ENCODE peak calls at places on chromosome 1, in four cellular contexts. U, Y, B and F are unnamed samples.

GRCh38 chr1:184583837-184584236 is 170.8 kb downstream of the EDEM3 start:
- DNase-seq in U (no peak), Y (no peak), B (no peak), F (no peak)

GRCh38 chr1:197440730-197441129 is 172.7 kb downstream of the CRB1 start:
- DNase-seq in U (no peak), Y (no peak), B (no peak), F (no peak)

GRCh38 chr1:236064674-236065508 is at the start of gene NID1:
- DNase-seq in U (no peak), Y (peak), B (peak), F (peak)

GRCh38 chr1:75522389-75522788 is 88.5 kb downstream of the SLC44A5 start:
- DNase-seq in U (peak), B (no peak), Y (no peak), F (no peak)

GRCh38 chr1:154410185-154410827 is 5.2 kb downstream of the IL6R start:
- DNase-seq in U (no peak), B (no peak), Y (no peak), F (no peak)

GRCh38 chr1:19505694-19506457 is 20.5 kb upstream of the CAPZB start:
- DNase-seq in U (no peak), Y (no peak), B (no peak), F (no peak)

GRCh38 chr1:96995351-96995750 is 273.8 kb downstream of the PTBP2 start:
- DNase-seq in U (no peak), B (no peak), Y (no peak), F (no peak)

GRCh38 chr1:47992720-47993119 is 4.5 kb downstream of the TRABD2B start:
- DNase-seq in Y (no peak), B (no peak), U (no peak), F (no peak)

GRCh38 chr1:110548381-110548780 is 29.4 kb upstream of the KCNA10 start:
- DNase-seq in B (peak), U (peak), Y (no peak), F (peak)

GRCh38 chr1:93420400-93420799 is 27.5 kb upstream of the FNBP1L start:
- DNase-seq in B (no peak), U (no peak), Y (no peak), F (no peak)

GRCh38 chr1:185068362-185068761 is 23.0 kb downstream of the RNF2 start:
- DNase-seq in Y (no peak), B (no peak), U (no peak), F (no peak)

GRCh38 chr1:94709891-94710581 is 110.1 kb upstream of the SLC44A3 start:
- DNase-seq in Y (no peak), U (no peak), B (no peak), F (no peak)

GRCh38 chr1:101181930-101182329 is 54.9 kb upstream of the S1PR1 start:
- DNase-seq in B (no peak), U (no peak), Y (no peak), F (no peak)

GRCh38 chr1:6343506-6344405 is 49.8 kb downstream of the ACOT7 start:
- DNase-seq in Y (peak), U (peak), B (peak), F (peak)

GRCh38 chr1:36576118-36576517 is 93.4 kb upstream of the CSF3R start:
- DNase-seq in U (peak), Y (peak), B (peak), F (peak)

GRCh38 chr1:64140596-64140995 is 62.8 kb upstream of the UBE2U start:
- DNase-seq in B (no peak), U (no peak), Y (no peak), F (no peak)

DNA sequence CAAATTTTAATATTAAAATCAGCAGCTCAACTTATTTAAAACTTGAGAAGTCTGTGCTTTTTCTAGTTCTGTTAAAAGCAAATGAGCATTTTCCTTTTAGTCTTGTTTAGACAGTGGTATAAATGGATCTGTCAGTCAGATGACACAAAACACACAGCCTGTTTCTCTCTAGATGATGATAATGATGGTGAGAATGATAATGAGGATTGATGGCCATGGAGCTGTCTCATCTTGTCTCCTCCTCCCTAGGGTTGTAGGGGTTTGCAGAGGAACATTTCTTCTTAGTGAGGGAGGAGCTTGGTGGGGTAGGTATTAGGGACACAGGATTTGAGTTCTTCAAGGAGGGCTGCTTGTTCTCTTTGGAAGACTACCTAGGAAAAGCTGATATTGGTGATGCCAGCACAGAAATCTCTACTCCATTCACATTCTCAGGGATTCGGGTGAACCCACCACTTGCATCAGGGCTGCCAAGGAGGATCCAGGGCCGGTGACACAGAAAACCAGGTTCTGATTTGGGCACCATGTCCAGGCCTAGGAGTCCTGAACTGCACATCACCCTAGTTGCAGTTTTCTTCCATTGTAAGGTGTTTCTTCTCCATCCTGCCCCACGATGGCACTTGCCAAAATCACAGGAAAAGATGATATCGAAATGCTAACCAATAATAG is 147.6 kb downstream of the RHOU start:
- DNase-seq in Y (no peak), U (no peak), B (no peak), F (no peak)
- TF ChIP-seq RNF2 in Y (no peak), U (no peak), B (no peak), F (no peak)

GRCh38 chr1:29977550-29977949 is 741.2 kb downstream of the PTPRU start:
- DNase-seq in B (no peak), Y (no peak), U (no peak), F (no peak)

GRCh38 chr1:29972664-29973063 is 736.3 kb downstream of the PTPRU start:
- DNase-seq in U (no peak), B (no peak), Y (no peak), F (no peak)

GRCh38 chr1:29973406-29973805 is 737.1 kb downstream of the PTPRU start:
- DNase-seq in B (no peak), U (no peak), Y (no peak), F (no peak)

GRCh38 chr1:29974345-29974744 is 738.0 kb downstream of the PTPRU start:
- DNase-seq in Y (peak), U (no peak), B (peak), F (peak)

GRCh38 chr1:29975036-29975694 is 738.8 kb downstream of the PTPRU start:
- DNase-seq in B (peak), U (peak), Y (no peak), F (peak)
- TF ChIP-seq RNF2 in B (no peak), U (no peak), Y (no peak), F (no peak)

GRCh38 chr1:230047114-230047865 is 19.7 kb upstream of the GALNT2 start:
- DNase-seq in Y (no peak), B (no peak), U (peak), F (peak)
- TF ChIP-seq RNF2 in Y (no peak), B (no peak), U (no peak), F (no peak)

DNA sequence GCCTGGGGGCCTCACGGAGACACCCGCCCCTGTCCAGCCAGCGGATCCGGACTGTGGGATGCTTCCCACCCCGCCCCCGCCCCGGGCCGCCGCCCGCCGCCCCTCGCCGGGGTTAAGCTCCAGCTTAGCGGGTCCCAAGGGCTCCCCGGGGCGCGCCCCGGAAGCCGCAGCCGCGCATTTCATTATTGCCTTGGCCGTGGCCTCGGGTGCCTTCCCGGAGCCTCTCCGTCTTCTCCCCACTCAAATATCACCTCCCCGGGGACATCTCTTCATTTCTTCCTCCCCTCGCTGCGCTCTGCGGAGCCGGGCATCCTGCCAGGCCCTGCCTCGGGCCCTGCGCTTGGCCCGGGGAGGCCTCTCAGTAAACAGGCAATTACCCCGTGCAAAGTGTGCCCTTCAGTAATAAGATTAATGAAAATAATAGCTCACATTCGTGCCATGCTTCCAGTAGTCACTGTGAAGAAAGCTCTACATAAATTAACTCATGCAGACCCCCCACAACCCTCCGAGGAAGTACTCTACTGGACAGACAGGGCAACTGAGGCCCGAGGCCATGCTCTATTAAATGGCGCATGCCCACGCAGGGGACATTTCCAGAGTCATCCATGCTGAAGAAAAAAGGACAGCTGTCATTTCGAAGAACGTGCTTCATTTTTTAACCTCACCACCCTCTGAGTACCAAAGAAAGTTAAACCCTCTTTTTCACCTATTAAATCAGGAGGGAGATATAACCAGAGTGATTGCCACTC is 49.9 kb upstream of the LAPTM5 start:
- DNase-seq in U (no peak), B (no peak), Y (no peak), F (no peak)
- TF ChIP-seq RNF2 in U (no peak), B (no peak), Y (no peak), F (no peak)

DNA sequence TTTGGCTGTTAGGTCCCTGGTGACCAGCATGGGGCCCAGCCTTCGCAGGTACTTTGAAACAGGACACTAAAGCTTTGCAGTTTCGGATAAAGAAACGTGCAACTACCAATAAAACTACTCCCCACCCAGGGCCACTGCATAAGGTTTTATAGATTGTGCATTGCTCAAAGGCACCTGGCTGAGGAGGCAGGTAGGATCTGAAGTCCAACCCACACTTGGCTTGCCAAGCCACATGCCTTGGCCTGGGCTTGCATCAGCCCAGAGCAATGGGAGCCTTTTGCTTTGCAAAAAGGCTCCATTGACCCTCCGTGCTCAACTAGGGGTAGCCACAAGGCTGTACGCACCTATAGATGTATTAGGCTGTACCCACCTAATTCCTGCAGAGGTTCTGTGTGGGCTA is 84.4 kb upstream of the SYT6 start:
- DNase-seq in B (no peak), U (no peak), Y (no peak), F (no peak)
- TF ChIP-seq RNF2 in B (no peak), U (no peak), Y (no peak), F (no peak)

GRCh38 chr1:39671793-39672550 is at the start of gene NT5C1A:
- DNase-seq in Y (no peak), B (no peak), U (no peak), F (peak)
- TF ChIP-seq RNF2 in Y (no peak), B (no peak), U (no peak), F (no peak)